ENCODE peak calls at places on chromosomes 6 and 20, in six cellular contexts. One of them, this sample, is unnamed.

GRCh38 chr6:169097336-169098052 is 156.2 kb downstream of the THBS2 start:
- DNase-seq in activated CD4-positive, alpha-beta memory T cell treated with anti-CD3 and anti-CD28 coated beads, Interleukin-2, amount 10 ng/mL, durations not matched to agents 7 days and 5 days: no peak
- DNase-seq in occipital lobe: no peak
- DNase-seq in spleen: no peak
- DNase-seq in effector CD4-positive, alpha-beta T cell: no peak
- DNase-seq in NCI-H345: no peak
- DNase-seq in this sample: no peak

GRCh38 chr20:16273812-16274560 is 299.3 kb downstream of the KIF16B start:
- DNase-seq in activated CD4-positive, alpha-beta memory T cell treated with anti-CD3 and anti-CD28 coated beads, Interleukin-2, amount 10 ng/mL, durations not matched to agents 7 days and 5 days: no peak
- DNase-seq in occipital lobe: no peak
- DNase-seq in spleen: no peak
- DNase-seq in effector CD4-positive, alpha-beta T cell: no peak
- DNase-seq in NCI-H345: no peak
- DNase-seq in this sample: no peak

GRCh38 chr20:40467703-40468411 is 221.2 kb downstream of the MAFB start:
- DNase-seq in activated CD4-positive, alpha-beta memory T cell treated with anti-CD3 and anti-CD28 coated beads, Interleukin-2, amount 10 ng/mL, durations not matched to agents 7 days and 5 days: no peak
- DNase-seq in occipital lobe: no peak
- DNase-seq in spleen: no peak
- DNase-seq in effector CD4-positive, alpha-beta T cell: no peak
- DNase-seq in NCI-H345: no peak
- DNase-seq in this sample: no peak

GRCh38 chr6:37487891-37488290 is 11.8 kb downstream of the CCDC167 start:
- DNase-seq in activated CD4-positive, alpha-beta memory T cell treated with anti-CD3 and anti-CD28 coated beads, Interleukin-2, amount 10 ng/mL, durations not matched to agents 7 days and 5 days: no peak
- DNase-seq in occipital lobe: no peak
- DNase-seq in spleen: no peak
- DNase-seq in effector CD4-positive, alpha-beta T cell: no peak
- DNase-seq in NCI-H345: no peak
- DNase-seq in this sample: no peak

GRCh38 chr6:131381052-131381451 is 192.0 kb upstream of the ARG1 start:
- DNase-seq in activated CD4-positive, alpha-beta memory T cell treated with anti-CD3 and anti-CD28 coated beads, Interleukin-2, amount 10 ng/mL, durations not matched to agents 7 days and 5 days: no peak
- DNase-seq in occipital lobe: no peak
- DNase-seq in spleen: no peak
- DNase-seq in effector CD4-positive, alpha-beta T cell: no peak
- DNase-seq in NCI-H345: no peak
- DNase-seq in this sample: no peak

GRCh38 chr6:42979523-42980177 is 669 bp upstream of the PEX6 start:
- DNase-seq in activated CD4-positive, alpha-beta memory T cell treated with anti-CD3 and anti-CD28 coated beads, Interleukin-2, amount 10 ng/mL, durations not matched to agents 7 days and 5 days: no peak
- DNase-seq in occipital lobe: no peak
- DNase-seq in spleen: no peak
- DNase-seq in effector CD4-positive, alpha-beta T cell: no peak
- DNase-seq in NCI-H345: peak
- DNase-seq in this sample: no peak

GRCh38 chr6:26336355-26337198 is 28.4 kb upstream of the BTN3A2 start:
- DNase-seq in activated CD4-positive, alpha-beta memory T cell treated with anti-CD3 and anti-CD28 coated beads, Interleukin-2, amount 10 ng/mL, durations not matched to agents 7 days and 5 days: no peak
- DNase-seq in occipital lobe: no peak
- DNase-seq in spleen: no peak
- DNase-seq in effector CD4-positive, alpha-beta T cell: no peak
- DNase-seq in NCI-H345: no peak
- DNase-seq in this sample: no peak

GRCh38 chr6:108592371-108593337 is 31.9 kb downstream of the FOXO3 start:
- DNase-seq in activated CD4-positive, alpha-beta memory T cell treated with anti-CD3 and anti-CD28 coated beads, Interleukin-2, amount 10 ng/mL, durations not matched to agents 7 days and 5 days: peak
- DNase-seq in occipital lobe: no peak
- DNase-seq in spleen: peak
- DNase-seq in effector CD4-positive, alpha-beta T cell: peak
- DNase-seq in NCI-H345: no peak
- DNase-seq in this sample: peak

GRCh38 chr6:161569071-161569470 is 295.2 kb upstream of the AGPAT4 start:
- DNase-seq in activated CD4-positive, alpha-beta memory T cell treated with anti-CD3 and anti-CD28 coated beads, Interleukin-2, amount 10 ng/mL, durations not matched to agents 7 days and 5 days: no peak
- DNase-seq in occipital lobe: no peak
- DNase-seq in spleen: no peak
- DNase-seq in effector CD4-positive, alpha-beta T cell: no peak
- DNase-seq in NCI-H345: no peak
- DNase-seq in this sample: no peak

GRCh38 chr6:1080453-1081328 is 231.2 kb upstream of the FOXQ1 start:
- DNase-seq in activated CD4-positive, alpha-beta memory T cell treated with anti-CD3 and anti-CD28 coated beads, Interleukin-2, amount 10 ng/mL, durations not matched to agents 7 days and 5 days: no peak
- DNase-seq in occipital lobe: no peak
- DNase-seq in spleen: no peak
- DNase-seq in effector CD4-positive, alpha-beta T cell: no peak
- DNase-seq in NCI-H345: no peak
- DNase-seq in this sample: no peak

GRCh38 chr6:53623497-53623896 is 42.1 kb downstream of the KLHL31 start:
- DNase-seq in activated CD4-positive, alpha-beta memory T cell treated with anti-CD3 and anti-CD28 coated beads, Interleukin-2, amount 10 ng/mL, durations not matched to agents 7 days and 5 days: no peak
- DNase-seq in occipital lobe: no peak
- DNase-seq in spleen: no peak
- DNase-seq in effector CD4-positive, alpha-beta T cell: no peak
- DNase-seq in NCI-H345: no peak
- DNase-seq in this sample: no peak

GRCh38 chr20:34824861-34825529 is 456 bp downstream of the NCOA6 start:
- DNase-seq in activated CD4-positive, alpha-beta memory T cell treated with anti-CD3 and anti-CD28 coated beads, Interleukin-2, amount 10 ng/mL, durations not matched to agents 7 days and 5 days: peak
- DNase-seq in occipital lobe: peak
- DNase-seq in spleen: peak
- DNase-seq in effector CD4-positive, alpha-beta T cell: peak
- DNase-seq in NCI-H345: peak
- DNase-seq in this sample: peak

GRCh38 chr6:106415920-106416319 is 55.4 kb downstream of the CRYBG1 start:
- DNase-seq in activated CD4-positive, alpha-beta memory T cell treated with anti-CD3 and anti-CD28 coated beads, Interleukin-2, amount 10 ng/mL, durations not matched to agents 7 days and 5 days: no peak
- DNase-seq in occipital lobe: no peak
- DNase-seq in spleen: no peak
- DNase-seq in effector CD4-positive, alpha-beta T cell: no peak
- DNase-seq in NCI-H345: no peak
- DNase-seq in this sample: no peak

GRCh38 chr6:106309766-106310373 is 15.7 kb downstream of the ATG5 start:
- DNase-seq in activated CD4-positive, alpha-beta memory T cell treated with anti-CD3 and anti-CD28 coated beads, Interleukin-2, amount 10 ng/mL, durations not matched to agents 7 days and 5 days: no peak
- DNase-seq in occipital lobe: no peak
- DNase-seq in spleen: no peak
- DNase-seq in effector CD4-positive, alpha-beta T cell: no peak
- DNase-seq in NCI-H345: no peak
- DNase-seq in this sample: no peak

GRCh38 chr6:20301256-20301655 is 89.0 kb upstream of the MBOAT1 start:
- DNase-seq in activated CD4-positive, alpha-beta memory T cell treated with anti-CD3 and anti-CD28 coated beads, Interleukin-2, amount 10 ng/mL, durations not matched to agents 7 days and 5 days: no peak
- DNase-seq in occipital lobe: no peak
- DNase-seq in spleen: no peak
- DNase-seq in effector CD4-positive, alpha-beta T cell: no peak
- DNase-seq in NCI-H345: no peak
- DNase-seq in this sample: no peak

GRCh38 chr6:169530762-169531143 is 171.1 kb downstream of the WDR27 start:
- DNase-seq in activated CD4-positive, alpha-beta memory T cell treated with anti-CD3 and anti-CD28 coated beads, Interleukin-2, amount 10 ng/mL, durations not matched to agents 7 days and 5 days: peak
- DNase-seq in occipital lobe: no peak
- DNase-seq in spleen: no peak
- DNase-seq in effector CD4-positive, alpha-beta T cell: no peak
- DNase-seq in NCI-H345: no peak
- DNase-seq in this sample: no peak

GRCh38 chr6:39251406-39251805 is 22.1 kb upstream of the KCNK5 start:
- DNase-seq in activated CD4-positive, alpha-beta memory T cell treated with anti-CD3 and anti-CD28 coated beads, Interleukin-2, amount 10 ng/mL, durations not matched to agents 7 days and 5 days: no peak
- DNase-seq in occipital lobe: no peak
- DNase-seq in spleen: peak
- DNase-seq in effector CD4-positive, alpha-beta T cell: no peak
- DNase-seq in NCI-H345: peak
- DNase-seq in this sample: no peak

GRCh38 chr6:33809619-33810018 is 5.8 kb upstream of the MLN start:
- DNase-seq in activated CD4-positive, alpha-beta memory T cell treated with anti-CD3 and anti-CD28 coated beads, Interleukin-2, amount 10 ng/mL, durations not matched to agents 7 days and 5 days: no peak
- DNase-seq in occipital lobe: no peak
- DNase-seq in spleen: no peak
- DNase-seq in effector CD4-positive, alpha-beta T cell: no peak
- DNase-seq in NCI-H345: no peak
- DNase-seq in this sample: no peak

GRCh38 chr6:3414704-3415453 is 42.0 kb downstream of the SLC22A23 start:
- DNase-seq in activated CD4-positive, alpha-beta memory T cell treated with anti-CD3 and anti-CD28 coated beads, Interleukin-2, amount 10 ng/mL, durations not matched to agents 7 days and 5 days: peak
- DNase-seq in occipital lobe: no peak
- DNase-seq in spleen: no peak
- DNase-seq in effector CD4-positive, alpha-beta T cell: no peak
- DNase-seq in NCI-H345: no peak
- DNase-seq in this sample: no peak

GRCh38 chr6:152746172-152746553 is 4.4 kb upstream of the VIP start:
- DNase-seq in activated CD4-positive, alpha-beta memory T cell treated with anti-CD3 and anti-CD28 coated beads, Interleukin-2, amount 10 ng/mL, durations not matched to agents 7 days and 5 days: no peak
- DNase-seq in occipital lobe: no peak
- DNase-seq in spleen: no peak
- DNase-seq in effector CD4-positive, alpha-beta T cell: no peak
- DNase-seq in NCI-H345: no peak
- DNase-seq in this sample: no peak

GRCh38 chr6:165662671-165663282 is at the start of gene PDE10A:
- DNase-seq in activated CD4-positive, alpha-beta memory T cell treated with anti-CD3 and anti-CD28 coated beads, Interleukin-2, amount 10 ng/mL, durations not matched to agents 7 days and 5 days: no peak
- DNase-seq in occipital lobe: no peak
- DNase-seq in spleen: no peak
- DNase-seq in effector CD4-positive, alpha-beta T cell: no peak
- DNase-seq in NCI-H345: no peak
- DNase-seq in this sample: no peak

GRCh38 chr6:159107451-159108260 is 61.5 kb upstream of the FNDC1 start:
- DNase-seq in activated CD4-positive, alpha-beta memory T cell treated with anti-CD3 and anti-CD28 coated beads, Interleukin-2, amount 10 ng/mL, durations not matched to agents 7 days and 5 days: peak
- DNase-seq in occipital lobe: no peak
- DNase-seq in spleen: peak
- DNase-seq in effector CD4-positive, alpha-beta T cell: peak
- DNase-seq in NCI-H345: peak
- DNase-seq in this sample: peak

GRCh38 chr20:35583636-35584560 is 31.7 kb upstream of the SPAG4 start:
- DNase-seq in activated CD4-positive, alpha-beta memory T cell treated with anti-CD3 and anti-CD28 coated beads, Interleukin-2, amount 10 ng/mL, durations not matched to agents 7 days and 5 days: no peak
- DNase-seq in occipital lobe: no peak
- DNase-seq in spleen: peak
- DNase-seq in effector CD4-positive, alpha-beta T cell: no peak
- DNase-seq in NCI-H345: no peak
- DNase-seq in this sample: no peak

GRCh38 chr6:154361476-154361875 is 4.9 kb upstream of the IPCEF1 start:
- DNase-seq in activated CD4-positive, alpha-beta memory T cell treated with anti-CD3 and anti-CD28 coated beads, Interleukin-2, amount 10 ng/mL, durations not matched to agents 7 days and 5 days: no peak
- DNase-seq in occipital lobe: no peak
- DNase-seq in spleen: no peak
- DNase-seq in effector CD4-positive, alpha-beta T cell: no peak
- DNase-seq in NCI-H345: no peak
- DNase-seq in this sample: no peak

GRCh38 chr6:35181313-35181932 is 32.3 kb upstream of the SCUBE3 start:
- DNase-seq in activated CD4-positive, alpha-beta memory T cell treated with anti-CD3 and anti-CD28 coated beads, Interleukin-2, amount 10 ng/mL, durations not matched to agents 7 days and 5 days: no peak
- DNase-seq in occipital lobe: no peak
- DNase-seq in spleen: no peak
- DNase-seq in effector CD4-positive, alpha-beta T cell: no peak
- DNase-seq in NCI-H345: no peak
- DNase-seq in this sample: no peak

GRCh38 chr20:4130404-4131189 is 115.2 kb upstream of the RNF24 start:
- DNase-seq in activated CD4-positive, alpha-beta memory T cell treated with anti-CD3 and anti-CD28 coated beads, Interleukin-2, amount 10 ng/mL, durations not matched to agents 7 days and 5 days: peak
- DNase-seq in occipital lobe: no peak
- DNase-seq in spleen: no peak
- DNase-seq in effector CD4-positive, alpha-beta T cell: no peak
- DNase-seq in NCI-H345: no peak
- DNase-seq in this sample: no peak

GRCh38 chr6:131740161-131740560 is 29.3 kb upstream of the CTAGE9 start:
- DNase-seq in activated CD4-positive, alpha-beta memory T cell treated with anti-CD3 and anti-CD28 coated beads, Interleukin-2, amount 10 ng/mL, durations not matched to agents 7 days and 5 days: no peak
- DNase-seq in occipital lobe: no peak
- DNase-seq in spleen: no peak
- DNase-seq in effector CD4-positive, alpha-beta T cell: no peak
- DNase-seq in NCI-H345: no peak
- DNase-seq in this sample: no peak

GRCh38 chr6:96620851-96621250 is 57.9 kb downstream of the FHL5 start:
- DNase-seq in activated CD4-positive, alpha-beta memory T cell treated with anti-CD3 and anti-CD28 coated beads, Interleukin-2, amount 10 ng/mL, durations not matched to agents 7 days and 5 days: no peak
- DNase-seq in occipital lobe: no peak
- DNase-seq in spleen: no peak
- DNase-seq in effector CD4-positive, alpha-beta T cell: no peak
- DNase-seq in NCI-H345: no peak
- DNase-seq in this sample: no peak

GRCh38 chr6:112851141-112851540 is 504.0 kb downstream of the RFPL4B start:
- DNase-seq in activated CD4-positive, alpha-beta memory T cell treated with anti-CD3 and anti-CD28 coated beads, Interleukin-2, amount 10 ng/mL, durations not matched to agents 7 days and 5 days: no peak
- DNase-seq in occipital lobe: no peak
- DNase-seq in spleen: no peak
- DNase-seq in effector CD4-positive, alpha-beta T cell: no peak
- DNase-seq in NCI-H345: no peak
- DNase-seq in this sample: no peak

GRCh38 chr6:28648035-28648877 is 122.6 kb downstream of the GPX5 start:
- DNase-seq in activated CD4-positive, alpha-beta memory T cell treated with anti-CD3 and anti-CD28 coated beads, Interleukin-2, amount 10 ng/mL, durations not matched to agents 7 days and 5 days: peak
- DNase-seq in occipital lobe: no peak
- DNase-seq in spleen: no peak
- DNase-seq in effector CD4-positive, alpha-beta T cell: no peak
- DNase-seq in NCI-H345: peak
- DNase-seq in this sample: peak

GRCh38 chr6:154937306-154938244 is 57.5 kb upstream of the TIAM2 start:
- DNase-seq in activated CD4-positive, alpha-beta memory T cell treated with anti-CD3 and anti-CD28 coated beads, Interleukin-2, amount 10 ng/mL, durations not matched to agents 7 days and 5 days: no peak
- DNase-seq in occipital lobe: no peak
- DNase-seq in spleen: no peak
- DNase-seq in effector CD4-positive, alpha-beta T cell: no peak
- DNase-seq in NCI-H345: no peak
- DNase-seq in this sample: no peak